ENCODE peak calls at places on chromosomes 13 and 19, in four cellular contexts. F is mesendoderm, L is neural progenitor cell, C is fibroblast of lung. H is an unnamed sample. For H3K79me2, the result is how much of the 10 kb centered on the place peaks cover.

GRCh38 chr19:42129399-42130253 is 2.6 kb downstream of the POU2F2 start:
- DNase-seq in L (no peak), C (peak), F (no peak), H (no peak)

GRCh38 chr13:101576452-101576851 is 124.0 kb downstream of the ITGBL1 start:
- DNase-seq in C (peak), F (no peak), L (no peak), H (peak)

GRCh38 chr13:49279885-49280284 is 32.2 kb downstream of the CDADC1 start:
- DNase-seq in C (no peak), L (no peak), F (no peak), H (no peak)

GRCh38 chr19:49057636-49058234 is at the start of gene CGB7:
- DNase-seq in L (peak), F (peak), C (peak), H (peak)

GRCh38 chr13:51425410-51426042 is 27.3 kb downstream of the INTS6 start:
- DNase-seq in L (no peak), F (peak), C (peak), H (no peak)

GRCh38 chr13:43159007-43159406 is 135.6 kb downstream of the DNAJC15 start:
- DNase-seq in F (peak), C (peak), L (no peak), H (peak)

GRCh38 chr19:3270908-3271307 is 46.4 kb downstream of the CELF5 start:
- DNase-seq in C (peak), F (peak), L (peak), H (peak)

GRCh38 chr13:63425131-63425530 is 2009.5 kb upstream of the PCDH20 start:
- DNase-seq in C (peak), F (no peak), L (no peak), H (no peak)

GRCh38 chr13:105908581-105908980 is 626.9 kb downstream of the EFNB2 start:
- DNase-seq in L (no peak), C (peak), F (no peak), H (no peak)

GRCh38 chr19:2695288-2695866 is 7.1 kb downstream of the GNG7 start:
- DNase-seq in C (no peak), L (no peak), F (no peak), H (no peak)

GRCh38 chr13:44573790-44574465 is 2.2 kb downstream of the TSC22D1 start:
- DNase-seq in F (peak), L (peak), C (peak), H (peak)

GRCh38 chr13:106561551-106562170 is 6.3 kb downstream of the ARGLU1 start:
- DNase-seq in F (peak), L (peak), C (peak), H (no peak)

GRCh38 chr19:3129112-3129511 is 6.7 kb upstream of the GNA15 start:
- DNase-seq in L (no peak), C (peak), F (no peak), H (no peak)

GRCh38 chr19:43765109-43765876 is 10.5 kb upstream of the SMG9 start:
- DNase-seq in L (no peak), F (peak), C (peak), H (peak)

GRCh38 chr13:79581870-79582315 is 100.9 kb downstream of the NDFIP2 start:
- DNase-seq in C (peak), F (peak), L (peak), H (peak)

GRCh38 chr19:2983351-2984195 is 6.2 kb downstream of the TLE6 start:
- DNase-seq in C (peak), F (peak), L (peak), H (peak)

GRCh38 chr13:31947105-31947504 is 84.5 kb upstream of the FRY start:
- DNase-seq in F (peak), L (peak), C (no peak), H (no peak)

GRCh38 chr19:58559275-58560006 is 1.0 kb upstream of the UBE2M start:
- DNase-seq in L (peak), C (peak), F (peak), H (no peak)

GRCh38 chr13:60080871-60081270 is 82.9 kb downstream of the DIAPH3 start:
- DNase-seq in L (no peak), C (no peak), F (no peak), H (no peak)

GRCh38 chr19:33486936-33487793 is 34.4 kb downstream of the PEPD start:
- DNase-seq in F (no peak), C (no peak), L (no peak), H (no peak)

GRCh38 chr13:95643471-95643813 is 1.1 kb downstream of the DZIP1 start:
- DNase-seq in F (peak), C (peak), L (peak), H (no peak)

GRCh38 chr13:44848956-44849748 is 140.1 kb downstream of the NUFIP1 start:
- DNase-seq in C (peak), L (no peak), F (no peak), H (no peak)

GRCh38 chr13:60617863-60618733 is 221.1 kb downstream of the TDRD3 start:
- DNase-seq in F (peak), L (peak), C (peak), H (no peak)

GRCh38 chr13:97380696-97381095 is 53.3 kb upstream of the RAP2A start:
- DNase-seq in L (no peak), C (no peak), F (no peak), H (no peak)

GRCh38 chr13:27381601-27382000 is 42.8 kb upstream of the GTF3A start:
- DNase-seq in F (no peak), C (no peak), L (no peak), H (no peak)

GRCh38 chr19:34480971-34481821 is at the start of gene WTIP:
- DNase-seq in F (peak), L (peak), C (peak), H (no peak)

DNA sequence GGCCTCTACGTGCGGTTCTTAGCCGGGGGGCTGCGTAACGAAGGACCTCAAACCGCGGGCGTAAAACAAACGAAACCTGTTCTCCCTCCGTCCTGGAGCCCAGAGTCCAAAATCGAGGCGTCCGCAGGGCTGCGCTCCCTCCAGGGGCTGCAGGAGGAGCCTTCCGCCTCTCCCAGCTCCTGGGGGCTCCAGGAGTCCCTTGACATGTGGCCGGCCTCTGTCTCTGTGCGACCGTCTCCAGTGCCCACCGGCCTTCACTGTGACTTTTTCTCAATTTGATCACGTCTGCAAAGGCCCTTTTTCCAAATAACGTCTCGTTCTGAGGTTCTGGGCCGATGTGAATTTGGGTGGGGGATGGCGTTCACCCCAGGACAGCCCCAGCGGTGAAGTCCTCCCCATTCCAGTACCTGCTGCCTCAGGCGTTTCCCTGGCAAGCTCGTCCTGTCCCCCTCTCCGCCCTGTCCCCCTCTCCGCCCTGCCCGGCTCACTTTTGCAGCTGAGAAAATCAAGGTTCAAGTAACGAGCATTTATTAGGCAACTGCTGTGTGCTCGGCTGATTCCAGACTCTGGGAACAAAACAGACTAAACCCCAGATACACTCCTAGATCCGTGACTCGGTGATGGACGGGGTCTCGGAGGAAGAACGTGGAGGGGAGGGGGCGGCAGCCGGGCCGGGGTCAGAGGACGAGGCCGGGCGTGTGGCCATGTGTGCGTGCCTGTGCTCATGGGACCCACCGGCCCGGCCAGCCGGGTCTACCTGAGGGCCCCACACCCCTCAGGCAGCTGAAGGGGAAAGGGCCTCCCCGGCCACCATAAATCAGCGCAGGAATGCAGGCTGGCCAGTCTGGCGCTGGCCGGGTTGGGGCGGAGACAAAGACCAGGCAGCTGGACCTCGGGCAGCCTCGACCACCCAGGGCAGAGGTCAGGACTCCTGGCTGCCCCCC is 28.1 kb upstream of the WDR18 start:
- DNase-seq in L (peak), C (no peak), F (peak), H (peak)
- H3K79me2 ChIP-seq in L (half or more), C (under half), F (under half), H (under half)

DNA sequence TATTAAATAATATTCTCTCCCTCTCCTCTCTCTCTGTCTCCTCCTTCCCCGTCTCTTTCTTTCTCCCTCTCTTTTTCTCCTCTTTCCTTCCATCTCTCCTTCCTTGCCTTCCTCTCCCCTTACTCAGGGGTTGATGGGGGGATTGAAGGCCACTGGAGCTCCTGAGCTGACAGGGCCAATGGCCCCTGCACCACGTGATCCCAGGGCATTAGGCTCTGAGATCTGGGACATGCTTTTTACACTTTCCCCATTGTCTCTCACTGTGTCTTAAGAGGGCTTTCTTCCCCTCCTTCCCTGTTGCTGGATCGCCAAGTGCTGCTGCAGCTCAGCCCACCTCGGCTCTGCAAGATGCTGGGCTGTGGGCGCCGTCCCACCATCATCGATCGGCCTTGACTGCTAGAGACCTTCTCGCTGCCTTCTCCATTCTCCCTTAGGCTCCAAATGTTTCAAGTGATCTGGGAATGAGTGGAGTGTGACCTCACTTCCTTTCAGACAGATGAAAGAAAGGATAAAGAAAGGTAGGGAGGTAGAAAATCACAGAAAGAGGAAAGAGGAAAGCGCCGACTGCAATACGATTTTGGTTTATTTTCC is 42.2 kb downstream of the COL4A1 start:
- DNase-seq in C (no peak), L (peak), F (peak), H (no peak)
- H3K79me2 ChIP-seq in C (half or more), L (under half), F (under half), H (under half)

GRCh38 chr19:47865166-47865565 is 6.1 kb downstream of the TPRX2 start:
- DNase-seq in F (no peak), L (no peak), C (no peak), H (no peak)
- H3K79me2 ChIP-seq in F (under half), L (under half), C (under half), H (under half)

GRCh38 chr13:76921516-76921915 is 26.8 kb upstream of the ACOD1 start:
- DNase-seq in C (peak), L (no peak), F (no peak), H (no peak)
- H3K79me2 ChIP-seq in C (under half), L (under half), F (under half), H (under half)

DNA sequence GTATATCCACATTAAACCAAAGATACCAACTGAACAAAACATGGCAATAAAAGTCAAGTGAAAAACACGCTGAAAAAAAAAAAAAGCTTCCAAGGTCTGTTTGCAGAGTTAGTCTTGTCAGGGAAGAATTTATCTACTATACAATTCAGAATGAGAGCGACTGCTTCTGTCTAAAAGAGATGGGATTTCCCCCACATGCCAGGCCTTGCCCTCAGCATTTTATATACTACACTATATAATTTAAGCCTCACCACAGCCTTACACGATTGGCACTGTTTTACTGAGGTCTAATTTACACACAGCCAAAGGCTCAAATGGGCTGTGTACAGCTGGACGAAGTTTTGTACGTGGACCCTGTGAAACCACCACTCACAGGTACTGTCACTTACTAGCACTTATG is 67.3 kb downstream of the FOXO1 start:
- DNase-seq in F (no peak), C (no peak), L (no peak), H (no peak)
- H3K79me2 ChIP-seq in F (half or more), C (under half), L (under half), H (under half)

H was measured in PC-9.